ENCODE peak calls at places on chromosomes 2 and 18, in six cellular contexts. K, I, B, Q, S and E are unnamed samples. For H3K36me3 and H3K9me3, the result is how much of the 10 kb centered on the place peaks cover.

GRCh38 chr2:137005173-137005572 is 239.8 kb downstream of the THSD7B start:
- DNase-seq in K (no peak), I (no peak), B (no peak), Q (no peak), S (no peak), E (no peak)

GRCh38 chr2:114079366-114080004 is 189.6 kb downstream of the ACTR3 start:
- DNase-seq in K (no peak), I (no peak), B (no peak), Q (no peak), S (no peak), E (no peak)

GRCh38 chr18:52716926-52717325 is 376.9 kb downstream of the DCC start:
- DNase-seq in K (peak), I (peak), B (no peak), Q (no peak), S (no peak), E (no peak)

GRCh38 chr2:184425083-184425482 is 173.2 kb upstream of the ZNF804A start:
- DNase-seq in K (peak), I (no peak), B (no peak), Q (no peak), S (no peak), E (no peak)

GRCh38 chr18:57744211-57744694 is 58.9 kb downstream of the ATP8B1 start:
- DNase-seq in K (no peak), I (peak), B (no peak), Q (no peak), S (no peak), E (no peak)

GRCh38 chr2:67938053-67938452 is 124.8 kb downstream of the C1D start:
- DNase-seq in K (no peak), I (no peak), B (no peak), Q (no peak), S (no peak), E (no peak)

GRCh38 chr18:65235966-65236634 is 514.7 kb upstream of the CDH7 start:
- DNase-seq in K (no peak), I (no peak), B (no peak), Q (no peak), S (peak), E (no peak)

GRCh38 chr2:42792087-42792582 is 248 bp downstream of the HAAO start:
- DNase-seq in K (no peak), I (no peak), B (no peak), Q (peak), S (no peak), E (no peak)

GRCh38 chr18:26960901-26961300 is 95.4 kb upstream of the AQP4 start:
- DNase-seq in K (no peak), I (no peak), B (no peak), Q (no peak), S (peak), E (no peak)

GRCh38 chr2:98915751-98916358 is 20.2 kb downstream of the CRACDL start:
- DNase-seq in K (no peak), I (peak), B (no peak), Q (peak), S (no peak), E (no peak)

GRCh38 chr2:241794250-241794823 is 14.7 kb upstream of the NEU4 start:
- DNase-seq in K (no peak), I (no peak), B (no peak), Q (no peak), S (no peak), E (no peak)

GRCh38 chr2:40559175-40559574 is 107.3 kb upstream of the SLC8A1 start:
- DNase-seq in K (no peak), I (peak), B (no peak), Q (no peak), S (no peak), E (no peak)

GRCh38 chr18:34659579-34660517 is 50.2 kb upstream of the DTNA start:
- DNase-seq in K (peak), I (peak), B (no peak), Q (peak), S (peak), E (no peak)

GRCh38 chr2:111972955-111973565 is 74.7 kb downstream of the MERTK start:
- DNase-seq in K (no peak), I (no peak), B (no peak), Q (no peak), S (no peak), E (no peak)

GRCh38 chr18:77058186-77058847 is 74.3 kb downstream of the MBP start:
- DNase-seq in K (no peak), I (no peak), B (no peak), Q (peak), S (no peak), E (no peak)

GRCh38 chr2:67619204-67619603 is 222.1 kb downstream of the ETAA1 start:
- DNase-seq in K (no peak), I (no peak), B (no peak), Q (no peak), S (no peak), E (no peak)

GRCh38 chr2:22153974-22154373 is 1030.2 kb downstream of the TDRD15 start:
- DNase-seq in K (no peak), I (no peak), B (no peak), Q (no peak), S (no peak), E (no peak)

GRCh38 chr2:237643582-237643981 is 16.2 kb downstream of the LRRFIP1 start:
- DNase-seq in K (no peak), I (no peak), B (no peak), Q (no peak), S (no peak), E (no peak)

GRCh38 chr2:60849165-60849564 is 32.2 kb upstream of the REL start:
- DNase-seq in K (no peak), I (peak), B (no peak), Q (no peak), S (peak), E (no peak)

GRCh38 chr2:224931956-224932355 is 110.3 kb downstream of the DOCK10 start:
- DNase-seq in K (no peak), I (no peak), B (no peak), Q (no peak), S (no peak), E (no peak)

GRCh38 chr2:53945538-53945937 is 25.3 kb downstream of the PSME4 start:
- DNase-seq in K (no peak), I (no peak), B (no peak), Q (no peak), S (no peak), E (no peak)
- H3K36me3 ChIP-seq in K (under half), I (under half), B (under half), Q (under half), S (under half), E (under half)

GRCh38 chr2:144448389-144449027 is 71.4 kb downstream of the ZEB2 start:
- DNase-seq in K (no peak), I (no peak), B (no peak), Q (no peak), S (no peak), E (no peak)
- H3K27ac ChIP-seq in K (no peak), I (no peak), B (no peak), Q (no peak), S (no peak), E (no peak)

GRCh38 chr2:177432703-177433102 is 40.1 kb downstream of the AGPS start:
- DNase-seq in K (no peak), I (no peak), B (no peak), Q (no peak), S (no peak), E (no peak)
- H3K9me3 ChIP-seq in K (under half), I (under half), B (under half), Q (under half), S (under half), E (under half)

GRCh38 chr18:58952871-58953270 is 88.2 kb downstream of the ZNF532 start:
- DNase-seq in K (no peak), I (no peak), B (no peak), Q (no peak), S (no peak), E (no peak)

GRCh38 chr18:58953627-58954026 is 89.0 kb downstream of the ZNF532 start:
- DNase-seq in K (no peak), I (no peak), B (no peak), Q (no peak), S (peak), E (no peak)

GRCh38 chr18:58955738-58956137 is 91.1 kb downstream of the ZNF532 start:
- DNase-seq in K (no peak), I (no peak), B (no peak), Q (no peak), S (no peak), E (no peak)

GRCh38 chr18:58952303-58952702 is 87.6 kb downstream of the ZNF532 start:
- DNase-seq in K (no peak), I (no peak), B (no peak), Q (no peak), S (no peak), E (no peak)

GRCh38 chr18:58954986-58955385 is 90.3 kb downstream of the ZNF532 start:
- DNase-seq in K (no peak), I (no peak), B (no peak), Q (no peak), S (no peak), E (no peak)
- H3K36me3 ChIP-seq in K (under half), I (under half), B (under half), Q (half or more), S (under half), E (under half)

DNA sequence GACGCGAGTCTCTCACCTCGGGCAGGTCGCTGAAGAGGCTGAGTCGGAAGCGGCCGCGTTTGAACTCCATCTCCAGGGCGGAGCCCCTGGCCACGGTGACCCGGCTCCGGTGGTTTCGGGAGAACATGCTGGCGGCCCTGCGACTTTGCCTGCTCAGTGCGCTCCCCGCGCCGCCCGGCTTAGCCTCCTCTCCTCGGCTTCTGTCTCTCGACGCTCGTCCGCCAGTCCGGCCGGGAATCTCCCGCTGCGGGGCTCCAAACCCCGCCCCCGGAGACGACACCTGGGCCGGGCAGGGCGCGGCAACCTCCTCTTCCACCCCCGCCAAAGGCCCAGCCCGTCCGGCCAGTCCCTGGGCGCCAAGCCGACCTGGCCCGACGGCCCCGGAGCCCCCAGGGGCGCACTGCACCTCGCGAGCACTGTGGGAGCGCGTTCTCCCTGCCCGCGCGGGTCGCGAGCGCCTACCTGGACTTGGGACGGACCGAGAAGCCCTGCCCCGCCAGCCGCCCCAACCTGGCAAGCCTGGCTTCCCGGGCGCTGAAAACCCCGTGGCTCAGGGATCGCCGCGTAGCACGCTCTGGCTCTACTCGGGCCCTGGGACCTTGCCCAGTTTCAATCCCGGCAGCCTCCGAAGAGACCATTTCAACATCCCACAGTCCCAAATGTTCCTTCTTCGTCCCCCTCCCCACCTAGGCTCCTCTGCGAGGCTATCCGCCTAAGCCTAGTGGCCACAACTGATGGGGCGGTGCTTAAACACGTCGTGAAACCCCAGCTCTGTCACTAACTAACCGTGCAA is at the start of gene RTKN:
- DNase-seq in K (peak), I (no peak), B (no peak), Q (peak), S (no peak), E (peak)
- H3K27ac ChIP-seq in K (peak), I (peak), B (no peak), Q (peak), S (peak), E (no peak)

GRCh38 chr2:89820248-89820647 is 1128.8 kb downstream of the RPIA start:
- DNase-seq in K (no peak), I (no peak), B (no peak), Q (no peak), S (no peak), E (no peak)
- H3K9me3 ChIP-seq in K (under half), I (under half), B (half or more), Q (under half), S (half or more), E (under half)

DNA sequence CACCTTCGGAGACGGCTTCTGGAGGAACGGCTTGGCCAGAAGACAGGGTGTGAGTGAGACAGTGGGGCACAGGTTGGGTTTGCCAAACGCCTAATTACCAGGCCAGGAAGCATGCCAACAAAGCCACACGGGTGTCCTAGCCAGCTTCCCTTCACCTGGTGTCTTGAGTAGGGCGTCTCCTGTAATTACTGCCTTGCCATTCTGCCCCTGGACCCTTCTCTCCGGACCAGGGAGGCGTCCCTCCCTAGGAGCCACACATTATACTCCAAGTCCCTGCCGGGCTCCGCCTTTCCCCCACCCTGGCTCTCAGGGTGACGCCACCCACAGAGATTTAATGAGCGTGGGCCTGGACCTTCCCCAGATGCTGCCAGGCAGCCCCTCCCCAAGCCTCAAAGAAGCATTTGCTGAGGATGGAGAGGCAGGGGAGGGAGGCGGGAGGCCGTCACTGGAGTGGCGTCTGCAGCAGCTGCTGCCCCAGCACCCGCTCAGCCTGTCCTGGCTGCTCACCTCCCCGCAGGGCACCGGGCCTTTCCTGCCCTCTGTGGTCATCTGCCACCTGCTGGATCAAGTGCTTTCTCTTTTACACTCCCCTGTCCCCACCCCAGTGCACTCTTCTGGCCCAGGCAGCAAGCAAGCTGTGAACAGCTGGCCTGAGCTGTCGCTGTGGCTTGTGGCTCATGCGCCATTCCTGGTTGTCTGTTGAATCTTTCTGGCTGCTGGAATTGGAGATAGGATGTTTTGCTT is 20.7 kb downstream of the FOSL2 start:
- DNase-seq in K (no peak), I (peak), B (no peak), Q (peak), S (peak), E (no peak)
- H3K36me3 ChIP-seq in K (half or more), I (half or more), B (under half), Q (half or more), S (half or more), E (under half)

DNA sequence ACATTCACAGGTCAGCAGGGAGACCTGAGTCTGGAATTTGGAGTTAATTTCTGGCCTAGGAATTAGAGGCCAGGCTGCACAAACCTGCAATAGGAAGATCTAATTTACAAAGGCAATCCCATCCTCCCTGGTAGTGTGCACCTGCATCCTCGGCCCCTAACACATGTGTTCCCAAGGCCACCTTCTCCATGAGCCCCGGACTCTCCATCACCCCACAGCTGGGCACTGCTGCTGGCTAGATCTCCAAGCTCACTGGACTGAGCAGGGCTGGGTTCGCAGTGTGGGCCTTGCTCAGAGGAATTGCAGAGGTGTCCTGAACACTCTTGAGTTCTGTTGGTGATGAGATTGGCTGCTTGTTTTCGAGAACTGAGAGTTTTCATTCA is 162.6 kb upstream of the TWIST2 start:
- DNase-seq in K (no peak), I (no peak), B (no peak), Q (no peak), S (no peak), E (no peak)
- H3K27ac ChIP-seq in K (no peak), I (peak), B (no peak), Q (peak), S (no peak), E (no peak)

GRCh38 chr2:5877360-5877759 is 185.2 kb downstream of the SOX11 start:
- DNase-seq in K (no peak), I (peak), B (no peak), Q (no peak), S (no peak), E (no peak)
- H3K9me3 ChIP-seq in K (under half), I (under half), B (under half), Q (under half), S (under half), E (under half)

DNA sequence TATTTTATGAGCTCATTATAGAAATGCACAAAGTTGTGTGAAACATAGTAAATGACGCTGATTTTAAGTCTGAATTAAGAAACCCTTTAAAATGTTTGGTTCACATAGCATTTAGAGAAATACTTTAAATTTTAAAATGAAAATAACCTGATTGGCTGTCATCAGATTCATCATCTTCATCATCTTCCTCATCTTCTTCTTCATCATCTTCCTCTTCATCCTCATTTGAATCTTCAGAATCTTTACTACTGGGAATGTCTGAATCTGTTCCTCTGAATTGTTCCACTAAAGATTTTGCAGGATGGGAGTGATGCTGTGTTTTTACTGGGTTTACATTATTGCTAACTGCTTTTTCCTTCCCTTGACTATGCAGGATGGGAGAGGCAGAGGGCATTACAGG is 146.1 kb upstream of the WDSUB1 start:
- DNase-seq in K (no peak), I (no peak), B (no peak), Q (no peak), S (no peak), E (no peak)
- H3K36me3 ChIP-seq in K (under half), I (under half), B (under half), Q (half or more), S (under half), E (under half)